ENCODE peak calls at places on chromosome 5, in six cellular contexts. N is NCI-H774, B is WTC11, V is fibroblast of lung, C is breast epithelium, M is ELF-1. S is an unnamed sample.

GRCh38 chr5:169717298-169717697 is 80.2 kb downstream of the DOCK2 start:
- DNase-seq in N (no peak), B (no peak), V (no peak), C (peak; percentile 92), M (no peak), S (peak; percentile 42)

GRCh38 chr5:42656661-42657035 is 100.0 kb upstream of the CCDC152 start:
- DNase-seq in N (no peak), B (no peak), V (no peak), C (no peak), M (no peak), S (peak; percentile 38)

GRCh38 chr5:150398432-150399157 is 14.1 kb downstream of the CD74 start:
- DNase-seq in N (no peak), B (peak; percentile 28), V (no peak), C (no peak), M (peak; percentile 62), S (no peak)

GRCh38 chr5:97078958-97079357 is 63.5 kb downstream of the LIX1 start:
- DNase-seq in N (no peak), B (no peak), V (peak; percentile 21), C (no peak), M (no peak), S (peak; percentile 14)

GRCh38 chr5:137072376-137073174 is 426.6 kb downstream of the SPOCK1 start:
- DNase-seq in N (no peak), B (no peak), V (peak; percentile 32), C (no peak), M (no peak), S (peak; percentile 51)

GRCh38 chr5:115360036-115360685 is 63.7 kb upstream of the CCDC112 start:
- DNase-seq in N (no peak), B (no peak), V (peak; percentile 69), C (no peak), M (no peak), S (no peak)

GRCh38 chr5:75681125-75681830 is 36.0 kb downstream of the POC5 start:
- DNase-seq in N (peak; percentile 47), B (no peak), V (peak; percentile 43), C (no peak), M (no peak), S (peak; percentile 80)

GRCh38 chr5:100902406-100903035 is 561 bp downstream of the ST8SIA4 start:
- DNase-seq in N (no peak), B (no peak), V (no peak), C (no peak), M (peak; percentile 36), S (no peak)

GRCh38 chr5:73890569-73890968 is 264.6 kb downstream of the ARHGEF28 start:
- DNase-seq in N (no peak), B (no peak), V (peak; percentile 27), C (no peak), M (no peak), S (no peak)

GRCh38 chr5:9898319-9898718 is 268.2 kb upstream of the TAS2R1 start:
- DNase-seq in N (no peak), B (peak; percentile 52), V (peak; percentile 19), C (no peak), M (peak; percentile 34), S (peak; percentile 67)

GRCh38 chr5:62299600-62299999 is 6.4 kb upstream of the KIF2A start:
- DNase-seq in N (no peak), B (no peak), V (no peak), C (no peak), M (no peak), S (no peak)

GRCh38 chr5:29905626-29906353 is 1287.7 kb upstream of the CDH6 start:
- DNase-seq in N (no peak), B (no peak), V (no peak), C (no peak), M (no peak), S (no peak)

GRCh38 chr5:92548351-92548750 is 1032.7 kb downstream of the NR2F1-AS1 start:
- DNase-seq in N (no peak), B (no peak), V (peak; percentile 89), C (no peak), M (no peak), S (no peak)

GRCh38 chr5:159156839-159157238 is 52.5 kb downstream of the RNF145 start:
- DNase-seq in N (peak; percentile 42), B (no peak), V (peak; percentile 64), C (no peak), M (peak; percentile 55), S (peak; percentile 92)

GRCh38 chr5:163569284-163569683 is 63.9 kb downstream of the MAT2B start:
- DNase-seq in N (no peak), B (no peak), V (peak; percentile 45), C (no peak), M (no peak), S (peak; percentile 50)

GRCh38 chr5:132829742-132830435 is 558 bp downstream of the SHROOM1 start:
- DNase-seq in N (peak; percentile 71), B (peak; percentile 78), V (peak; percentile 59), C (peak; percentile 67), M (peak; percentile 78), S (peak; percentile 91)

GRCh38 chr5:989961-990530 is 18.6 kb upstream of the NKD2 start:
- DNase-seq in N (no peak), B (peak; percentile 62), V (no peak), C (peak; percentile 32), M (no peak), S (no peak)

GRCh38 chr5:72235725-72236124 is 84.3 kb downstream of the MRPS27 start:
- DNase-seq in N (no peak), B (no peak), V (no peak), C (no peak), M (no peak), S (no peak)

GRCh38 chr5:17343675-17344074 is 126.2 kb downstream of the BASP1 start:
- DNase-seq in N (no peak), B (no peak), V (peak; percentile 87), C (no peak), M (no peak), S (peak; percentile 82)

GRCh38 chr5:94376672-94377345 is 241.6 kb downstream of the KIAA0825 start:
- DNase-seq in N (peak; percentile 20), B (no peak), V (peak; percentile 2), C (no peak), M (no peak), S (no peak)

GRCh38 chr5:61264273-61264661 is 67.8 kb upstream of the ZSWIM6 start:
- DNase-seq in N (no peak), B (no peak), V (no peak), C (no peak), M (no peak), S (no peak)

GRCh38 chr5:57761513-57761912 is 278.9 kb upstream of the ACTBL2 start:
- DNase-seq in N (no peak), B (no peak), V (no peak), C (no peak), M (no peak), S (no peak)

GRCh38 chr5:52334367-52334766 is 453.3 kb upstream of the ITGA1 start:
- DNase-seq in N (no peak), B (no peak), V (no peak), C (no peak), M (peak; percentile 24), S (no peak)

GRCh38 chr5:86917117-86917579 is 299.4 kb downstream of the COX7C start:
- DNase-seq in N (no peak), B (peak; percentile 21), V (peak; percentile 42), C (no peak), M (no peak), S (peak; percentile 62)

GRCh38 chr5:71922584-71923106 is 184.6 kb upstream of the MAP1B start:
- DNase-seq in N (no peak), B (no peak), V (peak; percentile 95), C (no peak), M (peak; percentile 41), S (peak; percentile 46)

GRCh38 chr5:43560128-43560527 is 3.3 kb upstream of the PAIP1 start:
- DNase-seq in N (no peak), B (no peak), V (peak; percentile 14), C (no peak), M (no peak), S (peak; percentile 28)

GRCh38 chr5:33592245-33592644 is 151.5 kb downstream of the TARS1 start:
- DNase-seq in N (no peak), B (no peak), V (no peak), C (no peak), M (no peak), S (no peak)

GRCh38 chr5:75389430-75389829 is 52.4 kb downstream of the HMGCR start:
- DNase-seq in N (no peak), B (no peak), V (no peak), C (no peak), M (no peak), S (no peak)

GRCh38 chr5:132487841-132488555 is 2.6 kb downstream of the IRF1 start:
- DNase-seq in N (no peak), B (no peak), V (no peak), C (peak; percentile 6), M (no peak), S (no peak)

GRCh38 chr5:163177971-163178370 is 259.4 kb upstream of the CCNG1 start:
- DNase-seq in N (no peak), B (no peak), V (no peak), C (no peak), M (no peak), S (no peak)

GRCh38 chr5:90095292-90096060 is 314.1 kb downstream of the CETN3 start:
- DNase-seq in N (no peak), B (no peak), V (peak; percentile 37), C (no peak), M (no peak), S (no peak)